ENCODE peak calls at places on chromosomes 16 and 17, in seven cellular contexts. One of them, this sample, is unnamed.
A peak's percentile ranks its signal among the peaks of the same experiment; 100 is the strongest.

GRCh38 chr17:6374271-6374691 is 60.6 kb downstream of the AIPL1 start:
- DNase-seq in esophagus squamous epithelium: no peak
- DNase-seq in hepatocyte: peak; percentile 58
- DNase-seq in stomach: no peak
- DNase-seq in PC-9: peak; percentile 13
- DNase-seq in prostate gland: no peak
- DNase-seq in SJSA1: no peak
- DNase-seq in this sample: peak; percentile 75

GRCh38 chr17:80948091-80948960 is 43.3 kb upstream of the CHMP6 start:
- DNase-seq in esophagus squamous epithelium: no peak
- DNase-seq in hepatocyte: no peak
- DNase-seq in stomach: no peak
- DNase-seq in PC-9: no peak
- DNase-seq in prostate gland: no peak
- DNase-seq in SJSA1: no peak
- DNase-seq in this sample: no peak

GRCh38 chr17:82384730-82385429 is 13.3 kb downstream of the UTS2R start:
- DNase-seq in esophagus squamous epithelium: no peak
- DNase-seq in hepatocyte: no peak
- DNase-seq in stomach: peak; percentile 85
- DNase-seq in PC-9: peak; percentile 78
- DNase-seq in prostate gland: peak; percentile 82
- DNase-seq in SJSA1: no peak
- DNase-seq in this sample: no peak

GRCh38 chr17:63675607-63676539 is 24.1 kb downstream of the LIMD2 start:
- DNase-seq in esophagus squamous epithelium: no peak
- DNase-seq in hepatocyte: peak; percentile 85
- DNase-seq in stomach: peak; percentile 93
- DNase-seq in PC-9: peak; percentile 85
- DNase-seq in prostate gland: peak; percentile 94
- DNase-seq in SJSA1: peak; percentile 93
- DNase-seq in this sample: peak; percentile 20

GRCh38 chr17:61309857-61310256 is 89.8 kb upstream of the TBX2 start:
- DNase-seq in esophagus squamous epithelium: no peak
- DNase-seq in hepatocyte: no peak
- DNase-seq in stomach: no peak
- DNase-seq in PC-9: no peak
- DNase-seq in prostate gland: no peak
- DNase-seq in SJSA1: no peak
- DNase-seq in this sample: peak; percentile 14

GRCh38 chr17:15122857-15123256 is 142.3 kb downstream of the PMP22 start:
- DNase-seq in esophagus squamous epithelium: no peak
- DNase-seq in hepatocyte: no peak
- DNase-seq in stomach: no peak
- DNase-seq in PC-9: no peak
- DNase-seq in prostate gland: no peak
- DNase-seq in SJSA1: no peak
- DNase-seq in this sample: no peak

GRCh38 chr16:17194190-17194780 is 276.5 kb downstream of the XYLT1 start:
- DNase-seq in esophagus squamous epithelium: no peak
- DNase-seq in hepatocyte: peak; percentile 52
- DNase-seq in stomach: peak; percentile 65
- DNase-seq in PC-9: no peak
- DNase-seq in prostate gland: peak; percentile 14
- DNase-seq in SJSA1: peak; percentile 52
- DNase-seq in this sample: no peak

GRCh38 chr16:24925163-24925562 is 79.4 kb downstream of the SLC5A11 start:
- DNase-seq in esophagus squamous epithelium: no peak
- DNase-seq in hepatocyte: no peak
- DNase-seq in stomach: no peak
- DNase-seq in PC-9: no peak
- DNase-seq in prostate gland: no peak
- DNase-seq in SJSA1: no peak
- DNase-seq in this sample: no peak

GRCh38 chr17:45312477-45313418 is 4.1 kb downstream of the MAP3K14 start:
- DNase-seq in esophagus squamous epithelium: no peak
- DNase-seq in hepatocyte: no peak
- DNase-seq in stomach: no peak
- DNase-seq in PC-9: no peak
- DNase-seq in prostate gland: no peak
- DNase-seq in SJSA1: no peak
- DNase-seq in this sample: no peak

GRCh38 chr17:46009681-46010596 is 10.9 kb downstream of the STH start:
- DNase-seq in esophagus squamous epithelium: no peak
- DNase-seq in hepatocyte: no peak
- DNase-seq in stomach: no peak
- DNase-seq in PC-9: no peak
- DNase-seq in prostate gland: no peak
- DNase-seq in SJSA1: no peak
- DNase-seq in this sample: no peak

GRCh38 chr16:53744449-53744848 is 40.5 kb downstream of the FTO start:
- DNase-seq in esophagus squamous epithelium: no peak
- DNase-seq in hepatocyte: no peak
- DNase-seq in stomach: no peak
- DNase-seq in PC-9: peak; percentile 22
- DNase-seq in prostate gland: no peak
- DNase-seq in SJSA1: no peak
- DNase-seq in this sample: no peak

GRCh38 chr16:20854963-20855362 is 45.2 kb downstream of the DCUN1D3 start:
- DNase-seq in esophagus squamous epithelium: no peak
- DNase-seq in hepatocyte: no peak
- DNase-seq in stomach: no peak
- DNase-seq in PC-9: no peak
- DNase-seq in prostate gland: no peak
- DNase-seq in SJSA1: no peak
- DNase-seq in this sample: no peak

GRCh38 chr16:30980068-30980371 is 5.0 kb upstream of the HSD3B7 start:
- DNase-seq in esophagus squamous epithelium: no peak
- DNase-seq in hepatocyte: no peak
- DNase-seq in stomach: no peak
- DNase-seq in PC-9: no peak
- DNase-seq in prostate gland: no peak
- DNase-seq in SJSA1: no peak
- DNase-seq in this sample: no peak

GRCh38 chr17:7767425-7768021 is 50.0 kb downstream of the DNAH2 start:
- DNase-seq in esophagus squamous epithelium: no peak
- DNase-seq in hepatocyte: no peak
- DNase-seq in stomach: no peak
- DNase-seq in PC-9: peak; percentile 78
- DNase-seq in prostate gland: no peak
- DNase-seq in SJSA1: no peak
- DNase-seq in this sample: no peak

GRCh38 chr17:80827646-80828643 is 163.7 kb upstream of the CHMP6 start:
- DNase-seq in esophagus squamous epithelium: no peak
- DNase-seq in hepatocyte: no peak
- DNase-seq in stomach: no peak
- DNase-seq in PC-9: peak; percentile 23
- DNase-seq in prostate gland: no peak
- DNase-seq in SJSA1: no peak
- DNase-seq in this sample: no peak

GRCh38 chr17:1147664-1148063 is 32.1 kb downstream of the ABR start:
- DNase-seq in esophagus squamous epithelium: no peak
- DNase-seq in hepatocyte: peak; percentile 79
- DNase-seq in stomach: peak; percentile 81
- DNase-seq in PC-9: peak; percentile 80
- DNase-seq in prostate gland: peak; percentile 56
- DNase-seq in SJSA1: peak; percentile 66
- DNase-seq in this sample: peak; percentile 18

GRCh38 chr16:64158941-64159588 is 962.8 kb downstream of the CDH11 start:
- DNase-seq in esophagus squamous epithelium: no peak
- DNase-seq in hepatocyte: peak; percentile 37
- DNase-seq in stomach: no peak
- DNase-seq in PC-9: no peak
- DNase-seq in prostate gland: no peak
- DNase-seq in SJSA1: no peak
- DNase-seq in this sample: no peak

GRCh38 chr16:8547756-8548155 is 42.6 kb downstream of the TMEM114 start:
- DNase-seq in esophagus squamous epithelium: no peak
- DNase-seq in hepatocyte: no peak
- DNase-seq in stomach: peak; percentile 13
- DNase-seq in PC-9: no peak
- DNase-seq in prostate gland: no peak
- DNase-seq in SJSA1: no peak
- DNase-seq in this sample: no peak

GRCh38 chr16:379183-379960 is 2.4 kb downstream of the PGAP6 start:
- DNase-seq in esophagus squamous epithelium: no peak
- DNase-seq in hepatocyte: peak; percentile 90
- DNase-seq in stomach: peak; percentile 93
- DNase-seq in PC-9: no peak
- DNase-seq in prostate gland: peak; percentile 86
- DNase-seq in SJSA1: no peak
- DNase-seq in this sample: no peak

GRCh38 chr17:49567871-49568694 is 7.6 kb upstream of the NXPH3 start:
- DNase-seq in esophagus squamous epithelium: peak; percentile 33
- DNase-seq in hepatocyte: peak; percentile 90
- DNase-seq in stomach: peak; percentile 93
- DNase-seq in PC-9: peak; percentile 88
- DNase-seq in prostate gland: peak; percentile 81
- DNase-seq in SJSA1: peak; percentile 96
- DNase-seq in this sample: no peak

GRCh38 chr17:49564638-49565037 is 11.0 kb upstream of the NXPH3 start:
- DNase-seq in esophagus squamous epithelium: no peak
- DNase-seq in hepatocyte: no peak
- DNase-seq in stomach: no peak
- DNase-seq in PC-9: no peak
- DNase-seq in prostate gland: no peak
- DNase-seq in SJSA1: no peak
- DNase-seq in this sample: no peak

GRCh38 chr17:49565948-49566491 is 9.7 kb upstream of the NXPH3 start:
- DNase-seq in esophagus squamous epithelium: no peak
- DNase-seq in hepatocyte: peak; percentile 80
- DNase-seq in stomach: peak; percentile 87
- DNase-seq in PC-9: peak; percentile 38
- DNase-seq in prostate gland: peak; percentile 85
- DNase-seq in SJSA1: no peak
- DNase-seq in this sample: no peak

GRCh38 chr17:49566668-49567071 is 9.0 kb upstream of the NXPH3 start:
- DNase-seq in esophagus squamous epithelium: no peak
- DNase-seq in hepatocyte: no peak
- DNase-seq in stomach: no peak
- DNase-seq in PC-9: no peak
- DNase-seq in prostate gland: peak; percentile 24
- DNase-seq in SJSA1: no peak
- DNase-seq in this sample: no peak

GRCh38 chr17:49567104-49567521 is 8.6 kb upstream of the NXPH3 start:
- DNase-seq in esophagus squamous epithelium: no peak
- DNase-seq in hepatocyte: no peak
- DNase-seq in stomach: no peak
- DNase-seq in PC-9: no peak
- DNase-seq in prostate gland: no peak
- DNase-seq in SJSA1: no peak
- DNase-seq in this sample: no peak
- H3K27ac ChIP-seq in esophagus squamous epithelium: peak overlapping the region; percentile 28
- H3K27ac ChIP-seq in hepatocyte: no peak overlapping the region
- H3K27ac ChIP-seq in stomach: peak overlapping the region; percentile 74
- H3K27ac ChIP-seq in PC-9: no peak overlapping the region
- H3K27ac ChIP-seq in prostate gland: peak overlapping the region; percentile 69
- H3K27ac ChIP-seq in SJSA1: no peak overlapping the region
- H3K27ac ChIP-seq in this sample: no peak overlapping the region

DNA sequence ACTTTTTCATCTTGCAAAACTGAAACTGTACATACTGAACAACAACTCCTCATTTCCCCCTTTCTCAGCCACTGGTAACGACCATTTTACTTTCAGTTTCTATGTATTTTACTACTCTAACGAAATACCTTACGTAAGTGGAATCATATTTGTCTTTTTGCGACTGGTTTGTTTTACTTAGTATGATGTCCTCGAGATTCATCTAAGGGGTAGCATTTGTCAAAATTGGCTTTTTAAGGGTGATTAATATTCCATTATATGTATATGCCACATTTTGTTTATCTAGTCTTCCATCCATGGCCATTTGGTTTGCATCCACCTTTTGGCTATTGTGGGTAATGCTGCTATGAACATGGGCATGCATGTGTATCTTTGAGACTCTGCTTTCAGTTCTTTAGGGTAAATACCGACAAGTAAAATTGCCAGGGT is 10.4 kb downstream of the KPNB1 start:
- DNase-seq in esophagus squamous epithelium: no peak
- DNase-seq in hepatocyte: no peak
- DNase-seq in stomach: no peak
- DNase-seq in PC-9: no peak
- DNase-seq in prostate gland: no peak
- DNase-seq in SJSA1: no peak
- DNase-seq in this sample: no peak
- H3K27ac ChIP-seq in esophagus squamous epithelium: no peak overlapping the region
- H3K27ac ChIP-seq in hepatocyte: no peak overlapping the region
- H3K27ac ChIP-seq in stomach: peak overlapping the region; percentile 24
- H3K27ac ChIP-seq in PC-9: no peak overlapping the region
- H3K27ac ChIP-seq in prostate gland: no peak overlapping the region
- H3K27ac ChIP-seq in SJSA1: no peak overlapping the region
- H3K27ac ChIP-seq in this sample: no peak overlapping the region

GRCh38 chr17:39141915-39142664 is 9.3 kb downstream of the PLXDC1 start:
- DNase-seq in esophagus squamous epithelium: no peak
- DNase-seq in hepatocyte: no peak
- DNase-seq in stomach: no peak
- DNase-seq in PC-9: no peak
- DNase-seq in prostate gland: no peak
- DNase-seq in SJSA1: no peak
- DNase-seq in this sample: no peak

GRCh38 chr17:39139561-39139960 is 11.9 kb downstream of the PLXDC1 start:
- DNase-seq in esophagus squamous epithelium: no peak
- DNase-seq in hepatocyte: no peak
- DNase-seq in stomach: no peak
- DNase-seq in PC-9: no peak
- DNase-seq in prostate gland: no peak
- DNase-seq in SJSA1: no peak
- DNase-seq in this sample: no peak

GRCh38 chr17:39141294-39141693 is 10.1 kb downstream of the PLXDC1 start:
- DNase-seq in esophagus squamous epithelium: no peak
- DNase-seq in hepatocyte: no peak
- DNase-seq in stomach: no peak
- DNase-seq in PC-9: no peak
- DNase-seq in prostate gland: no peak
- DNase-seq in SJSA1: no peak
- DNase-seq in this sample: no peak

GRCh38 chr17:39138416-39139136 is 12.9 kb downstream of the PLXDC1 start:
- DNase-seq in esophagus squamous epithelium: no peak
- DNase-seq in hepatocyte: no peak
- DNase-seq in stomach: no peak
- DNase-seq in PC-9: no peak
- DNase-seq in prostate gland: no peak
- DNase-seq in SJSA1: no peak
- DNase-seq in this sample: no peak

DNA sequence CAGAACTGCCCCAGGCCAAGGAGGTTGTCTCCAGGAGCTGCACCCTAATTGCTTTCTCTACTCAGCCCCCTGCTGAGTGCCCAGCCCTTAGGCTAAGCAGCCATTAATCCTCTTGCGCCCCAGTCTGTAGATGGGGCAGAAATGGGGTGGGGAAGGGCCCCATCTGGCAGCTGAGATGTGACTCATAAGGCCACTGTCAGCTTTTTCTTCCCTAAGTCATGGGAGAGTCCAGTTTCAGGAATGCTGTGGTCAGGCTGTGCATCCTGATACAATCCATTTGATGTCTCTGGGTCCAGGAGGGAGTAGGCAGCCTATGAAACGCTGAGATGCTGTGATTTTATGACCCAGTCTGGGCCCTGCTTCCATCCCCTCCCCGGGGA is 12.3 kb downstream of the PLXDC1 start:
- DNase-seq in esophagus squamous epithelium: no peak
- DNase-seq in hepatocyte: no peak
- DNase-seq in stomach: no peak
- DNase-seq in PC-9: peak; percentile 86
- DNase-seq in prostate gland: no peak
- DNase-seq in SJSA1: peak; percentile 52
- DNase-seq in this sample: peak; percentile 10
- H3K27ac ChIP-seq in esophagus squamous epithelium: no peak overlapping the region
- H3K27ac ChIP-seq in hepatocyte: no peak overlapping the region
- H3K27ac ChIP-seq in stomach: no peak overlapping the region
- H3K27ac ChIP-seq in PC-9: peak overlapping the region; percentile 30
- H3K27ac ChIP-seq in prostate gland: no peak overlapping the region
- H3K27ac ChIP-seq in SJSA1: no peak overlapping the region
- H3K27ac ChIP-seq in this sample: no peak overlapping the region

GRCh38 chr17:55524440-55525220 is 13.4 kb upstream of the SMIM36 start:
- DNase-seq in esophagus squamous epithelium: no peak
- DNase-seq in hepatocyte: no peak
- DNase-seq in stomach: no peak
- DNase-seq in PC-9: no peak
- DNase-seq in prostate gland: no peak
- DNase-seq in SJSA1: no peak
- DNase-seq in this sample: no peak
- H3K27ac ChIP-seq in esophagus squamous epithelium: no peak overlapping the region
- H3K27ac ChIP-seq in hepatocyte: no peak overlapping the region
- H3K27ac ChIP-seq in stomach: no peak overlapping the region
- H3K27ac ChIP-seq in PC-9: no peak overlapping the region
- H3K27ac ChIP-seq in prostate gland: no peak overlapping the region
- H3K27ac ChIP-seq in SJSA1: no peak overlapping the region
- H3K27ac ChIP-seq in this sample: no peak overlapping the region